ENCODE peak calls at places on chromosomes 16 and 17, in six cellular contexts. P, B, A, I, T and G are unnamed samples.

GRCh38 chr17:62897706-62898105 is 68.3 kb upstream of the TANC2 start:
- DNase-seq in P (no peak), B (no peak), A (no peak), I (no peak), T (no peak), G (no peak)

GRCh38 chr16:17359778-17360177 is 111.0 kb downstream of the XYLT1 start:
- DNase-seq in P (no peak), B (no peak), A (peak), I (no peak), T (no peak), G (no peak)

GRCh38 chr17:38448208-38448776 is 20.0 kb downstream of the ARHGAP23 start:
- DNase-seq in P (no peak), B (no peak), A (no peak), I (no peak), T (no peak), G (no peak)

GRCh38 chr16:85312642-85313540 is 200.6 kb upstream of the CIBAR2 start:
- DNase-seq in P (no peak), B (no peak), A (no peak), I (no peak), T (peak), G (peak)

GRCh38 chr16:26709175-26709574 is 357.6 kb upstream of the C16orf82 start:
- DNase-seq in P (no peak), B (no peak), A (peak), I (no peak), T (peak), G (no peak)

GRCh38 chr17:64686705-64687104 is 24.6 kb upstream of the SMURF2 start:
- DNase-seq in P (no peak), B (no peak), A (no peak), I (no peak), T (no peak), G (no peak)

GRCh38 chr17:35786941-35787432 is 8.5 kb downstream of the MMP28 start:
- DNase-seq in P (no peak), B (no peak), A (no peak), I (no peak), T (no peak), G (no peak)

GRCh38 chr16:77548766-77549165 is 113.9 kb upstream of the ADAMTS18 start:
- DNase-seq in P (no peak), B (no peak), A (peak), I (no peak), T (no peak), G (no peak)

GRCh38 chr17:73697872-73698271 is 53.6 kb upstream of the SDK2 start:
- DNase-seq in P (no peak), B (no peak), A (no peak), I (no peak), T (no peak), G (no peak)

GRCh38 chr16:86219655-86220445 is 290.5 kb upstream of the FOXF1 start:
- DNase-seq in P (no peak), B (no peak), A (no peak), I (no peak), T (no peak), G (no peak)

GRCh38 chr16:85418978-85419491 is 194.1 kb upstream of the GSE1 start:
- DNase-seq in P (no peak), B (no peak), A (no peak), I (no peak), T (peak), G (no peak)

GRCh38 chr17:45646288-45646988 is 137.7 kb upstream of the CRHR1 start:
- DNase-seq in P (no peak), B (no peak), A (peak), I (no peak), T (no peak), G (no peak)

GRCh38 chr17:7839199-7839889 is 5.3 kb downstream of the KDM6B start:
- DNase-seq in P (no peak), B (no peak), A (peak), I (no peak), T (no peak), G (no peak)

GRCh38 chr17:73874008-73874407 is 229.8 kb upstream of the SDK2 start:
- DNase-seq in P (no peak), B (peak), A (peak), I (no peak), T (no peak), G (no peak)

GRCh38 chr16:19223235-19223847 is 55.3 kb downstream of the SYT17 start:
- DNase-seq in P (peak), B (no peak), A (peak), I (no peak), T (peak), G (no peak)

GRCh38 chr17:40447148-40447644 is 3.9 kb downstream of the IGFBP4 start:
- DNase-seq in P (no peak), B (no peak), A (no peak), I (no peak), T (no peak), G (no peak)

GRCh38 chr17:50521517-50521916 is 11.0 kb upstream of the EPN3 start:
- DNase-seq in P (no peak), B (no peak), A (no peak), I (no peak), T (no peak), G (no peak)

GRCh38 chr16:22023505-22023904 is 15.6 kb downstream of the MOSMO start:
- DNase-seq in P (no peak), B (no peak), A (no peak), I (no peak), T (no peak), G (no peak)

GRCh38 chr16:22016927-22017326 is 9.0 kb downstream of the MOSMO start:
- DNase-seq in P (no peak), B (no peak), A (no peak), I (no peak), T (no peak), G (no peak)

GRCh38 chr16:22027633-22028032 is 19.7 kb downstream of the MOSMO start:
- DNase-seq in P (no peak), B (no peak), A (peak), I (no peak), T (no peak), G (no peak)

GRCh38 chr16:22018559-22018958 is 10.6 kb downstream of the MOSMO start:
- DNase-seq in P (no peak), B (no peak), A (no peak), I (no peak), T (no peak), G (no peak)

DNA sequence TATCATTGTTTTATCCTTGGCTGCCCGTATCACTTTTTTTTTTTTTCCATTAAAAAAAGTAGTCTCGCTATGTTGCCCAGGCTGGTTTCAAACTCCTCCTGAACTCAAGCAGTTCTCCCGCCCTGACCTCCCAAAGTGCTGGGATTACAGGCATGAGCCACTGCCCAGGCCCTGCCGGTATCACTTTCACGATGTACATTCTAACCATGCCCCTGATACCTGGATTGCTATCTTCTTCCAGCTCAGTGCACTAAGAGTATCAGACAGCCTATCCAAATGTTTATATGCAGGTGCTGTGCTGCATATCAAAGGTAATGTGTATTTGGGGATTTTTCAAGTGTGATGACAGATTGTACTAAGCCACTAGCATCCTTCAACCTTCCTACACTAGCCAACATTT is 14.2 kb downstream of the MOSMO start:
- DNase-seq in P (no peak), B (no peak), A (no peak), I (no peak), T (no peak), G (no peak)
- TF ChIP-seq POLR2A in P (no peak), B (no peak), A (no peak), I (no peak), T (no peak), G (no peak)

GRCh38 chr16:13540771-13541170 is 379.2 kb upstream of the ERCC4 start:
- DNase-seq in P (no peak), B (no peak), A (no peak), I (no peak), T (no peak), G (no peak)
- TF ChIP-seq POLR2A in P (no peak), B (no peak), A (no peak), I (no peak), T (no peak), G (no peak)

GRCh38 chr16:70380919-70381603 is 34.4 kb downstream of the DDX19A start:
- DNase-seq in P (peak), B (peak), A (peak), I (peak), T (peak), G (peak)
- TF ChIP-seq POLR2A in P (peak), B (peak), A (peak), I (peak), T (no peak), G (peak)

DNA sequence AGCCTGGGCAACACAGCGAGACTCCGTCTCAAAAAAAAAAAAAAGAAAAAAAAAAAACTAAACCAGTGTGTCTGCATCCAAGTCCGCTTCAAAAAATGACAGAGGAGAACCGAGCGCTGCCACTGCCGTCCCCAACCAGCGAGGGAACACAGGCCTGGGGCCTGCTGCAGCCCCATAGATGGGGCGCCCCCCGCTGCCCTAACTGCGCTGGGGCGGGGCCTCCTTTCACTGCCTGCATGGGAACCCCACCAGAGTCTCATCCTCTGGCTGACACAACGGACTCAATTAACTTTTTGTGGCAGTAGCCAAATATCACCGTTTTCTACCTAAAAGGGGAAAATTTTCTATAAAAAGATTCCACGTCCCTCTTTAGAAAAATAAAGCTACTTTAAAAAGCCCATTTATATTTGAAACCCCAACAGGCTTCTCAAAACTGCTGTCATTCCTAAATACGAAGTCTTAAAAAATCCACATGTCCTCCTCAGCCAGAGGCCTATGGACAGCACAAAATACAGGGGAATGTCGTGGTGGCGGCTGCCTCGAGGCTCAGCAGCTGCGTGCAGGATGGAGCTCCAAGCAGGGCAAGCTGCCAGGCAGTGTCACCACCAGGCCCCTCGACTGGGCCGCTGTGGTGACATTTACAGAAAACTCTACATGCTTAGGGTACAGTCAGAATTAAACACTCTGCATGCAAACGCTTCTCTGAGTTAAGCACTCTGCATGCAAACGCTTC is 30.4 kb downstream of the KLHDC4 start:
- DNase-seq in P (no peak), B (no peak), A (no peak), I (no peak), T (no peak), G (no peak)
- TF ChIP-seq POLR2A in P (no peak), B (no peak), A (no peak), I (no peak), T (no peak), G (no peak)

GRCh38 chr17:20154601-20155000 is 145.4 kb downstream of the SPECC1 start:
- DNase-seq in P (no peak), B (no peak), A (no peak), I (no peak), T (no peak), G (no peak)

GRCh38 chr17:20155258-20156195 is 146.4 kb downstream of the SPECC1 start:
- DNase-seq in P (peak), B (peak), A (peak), I (peak), T (peak), G (peak)

GRCh38 chr17:20158580-20158979 is 149.4 kb downstream of the SPECC1 start:
- DNase-seq in P (no peak), B (no peak), A (no peak), I (no peak), T (no peak), G (no peak)

GRCh38 chr17:20157078-20157360 is 147.9 kb downstream of the SPECC1 start:
- DNase-seq in P (no peak), B (no peak), A (no peak), I (no peak), T (no peak), G (no peak)

DNA sequence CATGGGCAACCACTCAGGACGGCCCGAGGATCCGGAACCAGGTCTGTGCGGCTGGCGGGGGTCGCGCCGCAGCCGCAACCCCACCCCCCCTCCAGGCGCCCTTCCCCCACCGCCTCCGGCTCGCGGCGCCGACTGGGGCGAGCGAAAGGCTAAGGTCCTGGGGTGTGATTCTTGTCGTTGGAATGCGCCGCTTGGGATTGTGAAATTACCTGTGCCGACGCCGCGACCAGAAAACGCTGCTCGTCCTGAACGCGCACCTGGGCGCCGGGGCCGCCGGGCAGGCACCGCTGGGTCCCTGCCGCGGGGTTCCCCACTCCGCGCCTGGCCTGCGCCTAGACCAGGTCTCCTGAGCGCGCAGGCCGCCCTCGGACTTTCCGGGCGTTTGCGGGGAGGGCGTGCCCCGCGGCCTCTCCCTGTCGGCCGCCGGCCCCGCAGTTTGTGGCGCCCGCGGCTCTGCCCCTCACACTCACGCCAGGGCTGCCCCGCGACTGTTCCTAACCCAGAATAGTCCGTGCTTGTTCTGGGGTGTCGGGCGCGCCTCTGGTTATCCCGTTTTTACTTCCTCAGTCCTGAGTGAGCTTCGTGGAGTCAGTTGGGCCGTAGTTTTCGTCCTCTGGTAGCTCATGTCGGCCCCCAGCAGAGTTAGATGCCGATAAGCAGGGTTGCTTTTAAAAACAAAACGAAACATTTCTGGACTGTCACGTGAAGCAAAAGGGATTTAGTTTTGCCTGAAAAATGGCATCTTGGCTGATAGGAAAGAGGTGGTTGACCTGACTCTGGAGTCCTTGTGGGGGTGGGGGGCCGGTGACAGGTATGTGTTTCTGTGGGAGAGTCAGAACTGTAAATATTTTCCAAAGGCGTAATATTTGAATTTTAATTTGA is 147.3 kb downstream of the SPECC1 start:
- DNase-seq in P (peak), B (peak), A (peak), I (peak), T (peak), G (peak)
- TF ChIP-seq POLR2A in P (no peak), B (no peak), A (no peak), I (no peak), T (no peak), G (no peak)

GRCh38 chr17:31425646-31426045 is 34.2 kb downstream of the RAB11FIP4 start:
- DNase-seq in P (no peak), B (no peak), A (no peak), I (no peak), T (no peak), G (no peak)
- TF ChIP-seq POLR2A in P (no peak), B (no peak), A (no peak), I (no peak), T (no peak), G (no peak)